ENCODE peak calls at places on chromosomes 16 and 17, in five cellular contexts. E is AG04450, O is psoas muscle, X is fibroblast of pulmonary artery, T is transverse colon. V is an unnamed sample.

GRCh38 chr17:35298639-35299038 is 55.8 kb downstream of the SLFN5 start:
- DNase-seq in T (no peak), X (no peak), O (no peak), E (no peak), V (no peak)

GRCh38 chr16:11256657-11257130 is 690 bp upstream of the SOCS1 start:
- DNase-seq in T (peak), X (peak), E (no peak), O (peak), V (no peak)

GRCh38 chr17:50882851-50883250 is 16.7 kb upstream of the TOB1 start:
- DNase-seq in O (no peak), T (no peak), E (no peak), X (peak), V (no peak)

GRCh38 chr17:49914096-49914490 is 54.9 kb upstream of the DLX4 start:
- DNase-seq in O (no peak), X (no peak), T (no peak), E (no peak), V (no peak)

GRCh38 chr17:50790619-50791018 is 23.3 kb upstream of the ANKRD40CL start:
- DNase-seq in T (no peak), O (no peak), E (no peak), X (no peak), V (no peak)

GRCh38 chr17:41919165-41919817 is 540 bp upstream of the ACLY start:
- DNase-seq in E (no peak), X (no peak), T (no peak), O (no peak), V (no peak)

GRCh38 chr16:6835941-6836340 is 496.7 kb upstream of the RBFOX1 start:
- DNase-seq in O (no peak), X (no peak), T (no peak), E (no peak), V (no peak)

GRCh38 chr17:27533874-27534815 is 77.9 kb downstream of the KSR1 start:
- DNase-seq in E (peak), O (no peak), T (peak), X (peak), V (peak)

GRCh38 chr17:80720624-80721577 is 176.3 kb downstream of the RPTOR start:
- DNase-seq in O (no peak), E (no peak), X (peak), T (peak), V (no peak)

GRCh38 chr16:63617047-63617989 is 1504.5 kb downstream of the CDH11 start:
- DNase-seq in T (no peak), X (peak), O (peak), E (no peak), V (no peak)

GRCh38 chr16:63613701-63614100 is 1508.2 kb downstream of the CDH11 start:
- DNase-seq in O (no peak), X (peak), E (no peak), T (no peak), V (no peak)

GRCh38 chr16:63614421-63614820 is 1507.4 kb downstream of the CDH11 start:
- DNase-seq in T (no peak), E (no peak), O (no peak), X (peak), V (no peak)

GRCh38 chr16:63618896-63619295 is 1503.0 kb downstream of the CDH11 start:
- DNase-seq in T (no peak), O (no peak), X (no peak), E (no peak), V (no peak)

GRCh38 chr16:63617990-63618763 is 1503.7 kb downstream of the CDH11 start:
- DNase-seq in T (no peak), X (peak), O (peak), E (no peak), V (no peak)
- H3K4me3 ChIP-seq in T (peak), X (peak), O (no peak), E (peak), V (peak)

GRCh38 chr17:36791150-36791653 is 146.1 kb upstream of the LHX1 start:
- DNase-seq in O (no peak), E (no peak), T (no peak), X (no peak), V (no peak)
- H3K4me3 ChIP-seq in O (no peak), E (no peak), T (no peak), X (no peak), V (no peak)

GRCh38 chr17:37744961-37745800 is at the start of gene HNF1B:
- DNase-seq in T (peak), E (no peak), O (no peak), X (no peak), V (no peak)
- H3K4me3 ChIP-seq in T (peak), E (no peak), O (peak), X (no peak), V (no peak)

DNA sequence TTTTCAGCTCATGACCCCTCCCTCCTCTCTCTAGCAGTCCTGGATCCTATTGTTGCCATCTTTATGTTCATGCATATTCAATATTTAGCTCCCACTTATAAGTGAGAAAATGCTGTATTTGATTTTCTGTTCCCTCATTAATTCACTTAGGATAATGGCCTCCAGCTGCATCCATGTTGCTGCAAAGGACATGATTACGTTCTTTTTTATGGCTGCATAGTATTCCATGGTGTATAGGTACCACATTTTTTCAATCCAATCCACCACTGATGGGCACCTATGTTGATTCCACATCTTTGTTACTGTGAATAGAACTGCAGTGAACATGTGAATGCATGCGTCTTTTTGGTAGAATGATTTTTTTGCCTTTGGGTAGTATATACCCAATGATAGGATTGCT is 188.4 kb downstream of the FOXL1 start:
- DNase-seq in T (no peak), X (no peak), E (no peak), O (no peak), V (no peak)
- H3K4me3 ChIP-seq in T (no peak), X (no peak), E (no peak), O (no peak), V (no peak)

GRCh38 chr16:85490407-85490806 is 122.7 kb upstream of the GSE1 start:
- DNase-seq in T (no peak), O (no peak), X (no peak), E (no peak), V (no peak)

GRCh38 chr16:85488414-85488813 is 124.7 kb upstream of the GSE1 start:
- DNase-seq in T (no peak), O (no peak), X (no peak), E (no peak), V (no peak)

GRCh38 chr16:85492617-85492957 is 120.5 kb upstream of the GSE1 start:
- DNase-seq in O (no peak), E (no peak), T (no peak), X (no peak), V (no peak)

GRCh38 chr16:85491798-85492616 is 121.1 kb upstream of the GSE1 start:
- DNase-seq in X (no peak), E (no peak), T (peak), O (peak), V (no peak)

GRCh38 chr16:85490971-85491771 is 122.0 kb upstream of the GSE1 start:
- DNase-seq in X (no peak), O (no peak), E (no peak), T (peak), V (no peak)
- H3K4me3 ChIP-seq in X (no peak), O (no peak), E (no peak), T (no peak), V (no peak)

GRCh38 chr17:40070895-40071719 is 8.3 kb downstream of the THRA start:
- DNase-seq in X (no peak), E (no peak), O (peak), T (peak), V (no peak)

GRCh38 chr17:40072481-40073346 is 9.9 kb downstream of the THRA start:
- DNase-seq in E (no peak), O (peak), T (peak), X (no peak), V (no peak)

GRCh38 chr17:40073454-40074174 is 10.8 kb downstream of the THRA start:
- DNase-seq in X (no peak), O (no peak), T (no peak), E (no peak), V (no peak)

GRCh38 chr17:40070644-40070894 is 7.8 kb downstream of the THRA start:
- DNase-seq in O (no peak), E (no peak), T (no peak), X (no peak), V (no peak)

GRCh38 chr17:40071720-40072480 is 9.1 kb downstream of the THRA start:
- DNase-seq in E (no peak), X (peak), T (peak), O (peak), V (no peak)
- H3K4me3 ChIP-seq in E (no peak), X (no peak), T (no peak), O (peak), V (no peak)

GRCh38 chr17:4476017-4476416 is 22.7 kb upstream of the SPNS2 start:
- DNase-seq in X (no peak), E (no peak), T (peak), O (no peak), V (no peak)
- H3K4me3 ChIP-seq in X (no peak), E (no peak), T (no peak), O (no peak), V (no peak)

GRCh38 chr16:3960049-3960809 is 79.7 kb upstream of the CREBBP start:
- DNase-seq in O (no peak), T (no peak), E (no peak), X (peak), V (no peak)
- H3K4me3 ChIP-seq in O (peak), T (peak), E (peak), X (peak), V (peak)